ENCODE peak calls at places on chromosomes 12 and 14, in seven cellular contexts. One of them, this sample, is unnamed.
A peak's percentile ranks its signal among the peaks of the same experiment; 100 is the strongest.

GRCh38 chr12:96073346-96074336 is 38.3 kb upstream of the LTA4H start:
- DNase-seq in GM23338: peak; percentile 26
- DNase-seq in SK-N-SH: no peak
- DNase-seq in Panc1: no peak
- DNase-seq in upper lobe of left lung: no peak
- DNase-seq in sigmoid colon: no peak
- DNase-seq in transverse colon: no peak
- DNase-seq in this sample: no peak

GRCh38 chr14:74504412-74504811 is 10.8 kb downstream of the ISCA2 start:
- DNase-seq in GM23338: no peak
- DNase-seq in SK-N-SH: no peak
- DNase-seq in Panc1: no peak
- DNase-seq in upper lobe of left lung: no peak
- DNase-seq in sigmoid colon: no peak
- DNase-seq in transverse colon: no peak
- DNase-seq in this sample: no peak

GRCh38 chr14:56120091-56120632 is 2.0 kb downstream of the PELI2 start:
- DNase-seq in GM23338: no peak
- DNase-seq in SK-N-SH: peak; percentile 15
- DNase-seq in Panc1: no peak
- DNase-seq in upper lobe of left lung: no peak
- DNase-seq in sigmoid colon: peak; percentile 59
- DNase-seq in transverse colon: no peak
- DNase-seq in this sample: peak; percentile 65

GRCh38 chr12:5197127-5197526 is 153.4 kb downstream of the KCNA5 start:
- DNase-seq in GM23338: no peak
- DNase-seq in SK-N-SH: no peak
- DNase-seq in Panc1: no peak
- DNase-seq in upper lobe of left lung: no peak
- DNase-seq in sigmoid colon: no peak
- DNase-seq in transverse colon: no peak
- DNase-seq in this sample: no peak

GRCh38 chr12:4353785-4354208 is 25.7 kb downstream of the FGF23 start:
- DNase-seq in GM23338: peak; percentile 68
- DNase-seq in SK-N-SH: peak; percentile 46
- DNase-seq in Panc1: no peak
- DNase-seq in upper lobe of left lung: no peak
- DNase-seq in sigmoid colon: no peak
- DNase-seq in transverse colon: no peak
- DNase-seq in this sample: no peak

GRCh38 chr14:69247691-69248440 is 12.1 kb upstream of the GALNT16 start:
- DNase-seq in GM23338: no peak
- DNase-seq in SK-N-SH: no peak
- DNase-seq in Panc1: no peak
- DNase-seq in upper lobe of left lung: no peak
- DNase-seq in sigmoid colon: peak; percentile 92
- DNase-seq in transverse colon: peak; percentile 24
- DNase-seq in this sample: no peak

GRCh38 chr12:115922952-115923564 is 354.4 kb downstream of the MED13L start:
- DNase-seq in GM23338: peak; percentile 69
- DNase-seq in SK-N-SH: no peak
- DNase-seq in Panc1: no peak
- DNase-seq in upper lobe of left lung: peak; percentile 27
- DNase-seq in sigmoid colon: no peak
- DNase-seq in transverse colon: no peak
- DNase-seq in this sample: no peak

GRCh38 chr12:31117203-31118011 is 43.7 kb downstream of the DDX11 start:
- DNase-seq in GM23338: peak; percentile 69
- DNase-seq in SK-N-SH: peak; percentile 80
- DNase-seq in Panc1: peak; percentile 20
- DNase-seq in upper lobe of left lung: peak; percentile 86
- DNase-seq in sigmoid colon: no peak
- DNase-seq in transverse colon: peak; percentile 53
- DNase-seq in this sample: peak; percentile 49

GRCh38 chr12:32504626-32505025 is 105.3 kb downstream of the FGD4 start:
- DNase-seq in GM23338: no peak
- DNase-seq in SK-N-SH: no peak
- DNase-seq in Panc1: no peak
- DNase-seq in upper lobe of left lung: no peak
- DNase-seq in sigmoid colon: no peak
- DNase-seq in transverse colon: no peak
- DNase-seq in this sample: peak; percentile 41

GRCh38 chr12:120640840-120641833 is 711 bp downstream of the CABP1 start:
- DNase-seq in GM23338: peak; percentile 91
- DNase-seq in SK-N-SH: peak; percentile 71
- DNase-seq in Panc1: no peak
- DNase-seq in upper lobe of left lung: peak; percentile 91
- DNase-seq in sigmoid colon: no peak
- DNase-seq in transverse colon: peak; percentile 66
- DNase-seq in this sample: peak; percentile 46

GRCh38 chr12:45327823-45328383 is 112.0 kb downstream of the ANO6 start:
- DNase-seq in GM23338: peak; percentile 23
- DNase-seq in SK-N-SH: no peak
- DNase-seq in Panc1: no peak
- DNase-seq in upper lobe of left lung: no peak
- DNase-seq in sigmoid colon: no peak
- DNase-seq in transverse colon: no peak
- DNase-seq in this sample: no peak

GRCh38 chr12:6459004-6459337 is 7.1 kb downstream of the TAPBPL start:
- DNase-seq in GM23338: no peak
- DNase-seq in SK-N-SH: no peak
- DNase-seq in Panc1: no peak
- DNase-seq in upper lobe of left lung: no peak
- DNase-seq in sigmoid colon: no peak
- DNase-seq in transverse colon: no peak
- DNase-seq in this sample: no peak

GRCh38 chr12:75591628-75592027 is 80.2 kb upstream of the KRR1 start:
- DNase-seq in GM23338: no peak
- DNase-seq in SK-N-SH: peak; percentile 14
- DNase-seq in Panc1: no peak
- DNase-seq in upper lobe of left lung: no peak
- DNase-seq in sigmoid colon: no peak
- DNase-seq in transverse colon: no peak
- DNase-seq in this sample: no peak

GRCh38 chr14:76910371-76910890 is 84.2 kb downstream of the LRRC74A start:
- DNase-seq in GM23338: no peak
- DNase-seq in SK-N-SH: no peak
- DNase-seq in Panc1: no peak
- DNase-seq in upper lobe of left lung: no peak
- DNase-seq in sigmoid colon: no peak
- DNase-seq in transverse colon: no peak
- DNase-seq in this sample: no peak

GRCh38 chr12:3311027-3311402 is 180.0 kb upstream of the PRMT8 start:
- DNase-seq in GM23338: no peak
- DNase-seq in SK-N-SH: no peak
- DNase-seq in Panc1: no peak
- DNase-seq in upper lobe of left lung: no peak
- DNase-seq in sigmoid colon: no peak
- DNase-seq in transverse colon: peak; percentile 46
- DNase-seq in this sample: no peak

GRCh38 chr14:50447491-50447890 is 50.8 kb upstream of the CDKL1 start:
- DNase-seq in GM23338: no peak
- DNase-seq in SK-N-SH: no peak
- DNase-seq in Panc1: no peak
- DNase-seq in upper lobe of left lung: no peak
- DNase-seq in sigmoid colon: no peak
- DNase-seq in transverse colon: no peak
- DNase-seq in this sample: peak; percentile 81

GRCh38 chr12:111034911-111035577 is 114.7 kb upstream of the MYL2 start:
- DNase-seq in GM23338: peak; percentile 72
- DNase-seq in SK-N-SH: peak; percentile 68
- DNase-seq in Panc1: no peak
- DNase-seq in upper lobe of left lung: no peak
- DNase-seq in sigmoid colon: no peak
- DNase-seq in transverse colon: no peak
- DNase-seq in this sample: no peak

GRCh38 chr12:68873316-68873715 is 59.7 kb downstream of the CPM start:
- DNase-seq in GM23338: no peak
- DNase-seq in SK-N-SH: no peak
- DNase-seq in Panc1: no peak
- DNase-seq in upper lobe of left lung: no peak
- DNase-seq in sigmoid colon: no peak
- DNase-seq in transverse colon: no peak
- DNase-seq in this sample: no peak

GRCh38 chr12:88552672-88553079 is 27.6 kb downstream of the KITLG start:
- DNase-seq in GM23338: no peak
- DNase-seq in SK-N-SH: no peak
- DNase-seq in Panc1: peak; percentile 46
- DNase-seq in upper lobe of left lung: no peak
- DNase-seq in sigmoid colon: no peak
- DNase-seq in transverse colon: no peak
- DNase-seq in this sample: no peak

GRCh38 chr12:29797565-29798360 is 14.0 kb upstream of the TMTC1 start:
- DNase-seq in GM23338: no peak
- DNase-seq in SK-N-SH: no peak
- DNase-seq in Panc1: no peak
- DNase-seq in upper lobe of left lung: no peak
- DNase-seq in sigmoid colon: no peak
- DNase-seq in transverse colon: no peak
- DNase-seq in this sample: no peak

GRCh38 chr12:52217223-52217622 is 15.8 kb upstream of the KRT7 start:
- DNase-seq in GM23338: peak; percentile 22
- DNase-seq in SK-N-SH: no peak
- DNase-seq in Panc1: no peak
- DNase-seq in upper lobe of left lung: peak; percentile 81
- DNase-seq in sigmoid colon: peak; percentile 68
- DNase-seq in transverse colon: peak; percentile 85
- DNase-seq in this sample: peak; percentile 44
- H3K4me3 ChIP-seq in GM23338: no peak overlapping the region
- H3K4me3 ChIP-seq in SK-N-SH: no peak overlapping the region
- H3K4me3 ChIP-seq in Panc1: no peak overlapping the region
- H3K4me3 ChIP-seq in upper lobe of left lung: no peak overlapping the region
- H3K4me3 ChIP-seq in sigmoid colon: no peak overlapping the region
- H3K4me3 ChIP-seq in transverse colon: no peak overlapping the region
- H3K4me3 ChIP-seq in this sample: no peak overlapping the region

DNA sequence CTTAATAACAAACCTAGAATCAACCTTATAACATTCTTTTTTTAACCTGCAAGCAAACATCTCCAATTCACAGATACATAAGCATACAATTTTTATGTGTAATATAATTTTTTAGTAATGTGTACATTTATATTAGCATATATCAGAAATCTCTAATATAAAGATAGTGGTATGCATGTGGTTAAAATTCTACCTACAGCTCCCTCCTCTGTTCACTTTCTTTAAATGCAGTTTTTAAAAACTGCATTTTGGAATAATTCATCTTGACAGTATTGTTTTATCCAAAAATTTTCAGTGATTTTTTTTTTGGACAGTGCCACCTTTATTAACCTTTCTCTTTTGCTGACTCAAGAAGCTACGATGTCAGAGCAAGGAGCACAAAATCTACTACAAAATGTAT is 13.2 kb upstream of the RXYLT1 start:
- DNase-seq in GM23338: no peak
- DNase-seq in SK-N-SH: no peak
- DNase-seq in Panc1: no peak
- DNase-seq in upper lobe of left lung: no peak
- DNase-seq in sigmoid colon: no peak
- DNase-seq in transverse colon: no peak
- DNase-seq in this sample: no peak
- TF ChIP-seq CTCF in GM23338: peak; percentile 15
- TF ChIP-seq CTCF in SK-N-SH: peak; percentile 53
- TF ChIP-seq CTCF in Panc1: no peak
- TF ChIP-seq CTCF in upper lobe of left lung: no peak
- TF ChIP-seq CTCF in sigmoid colon: no peak
- TF ChIP-seq CTCF in transverse colon: no peak
- TF ChIP-seq CTCF in this sample: no peak

GRCh38 chr12:105523164-105524057 is 192.9 kb downstream of the C12orf75 start:
- DNase-seq in GM23338: peak; percentile 21
- DNase-seq in SK-N-SH: peak; percentile 73
- DNase-seq in Panc1: no peak
- DNase-seq in upper lobe of left lung: peak; percentile 86
- DNase-seq in sigmoid colon: peak; percentile 91
- DNase-seq in transverse colon: peak; percentile 25
- DNase-seq in this sample: peak; percentile 18
- TF ChIP-seq POLR2AphosphoS5 in GM23338: no peak
- TF ChIP-seq POLR2AphosphoS5 in SK-N-SH: peak; percentile 81
- TF ChIP-seq POLR2AphosphoS5 in Panc1: no peak
- TF ChIP-seq POLR2AphosphoS5 in upper lobe of left lung: no peak
- TF ChIP-seq POLR2AphosphoS5 in sigmoid colon: peak; percentile 67
- TF ChIP-seq POLR2AphosphoS5 in transverse colon: peak; percentile 83
- TF ChIP-seq POLR2AphosphoS5 in this sample: no peak

GRCh38 chr12:57892232-57892987 is 45.9 kb upstream of the CTDSP2 start:
- DNase-seq in GM23338: no peak
- DNase-seq in SK-N-SH: no peak
- DNase-seq in Panc1: no peak
- DNase-seq in upper lobe of left lung: no peak
- DNase-seq in sigmoid colon: no peak
- DNase-seq in transverse colon: peak; percentile 49
- DNase-seq in this sample: no peak

GRCh38 chr12:57895337-57896138 is 45.8 kb upstream of the ATP23 start:
- DNase-seq in GM23338: no peak
- DNase-seq in SK-N-SH: no peak
- DNase-seq in Panc1: no peak
- DNase-seq in upper lobe of left lung: no peak
- DNase-seq in sigmoid colon: no peak
- DNase-seq in transverse colon: no peak
- DNase-seq in this sample: no peak

GRCh38 chr12:57894577-57895292 is 46.6 kb upstream of the ATP23 start:
- DNase-seq in GM23338: no peak
- DNase-seq in SK-N-SH: no peak
- DNase-seq in Panc1: no peak
- DNase-seq in upper lobe of left lung: no peak
- DNase-seq in sigmoid colon: no peak
- DNase-seq in transverse colon: no peak
- DNase-seq in this sample: no peak

GRCh38 chr12:57891639-57892228 is 45.2 kb upstream of the CTDSP2 start:
- DNase-seq in GM23338: no peak
- DNase-seq in SK-N-SH: no peak
- DNase-seq in Panc1: no peak
- DNase-seq in upper lobe of left lung: no peak
- DNase-seq in sigmoid colon: no peak
- DNase-seq in transverse colon: no peak
- DNase-seq in this sample: no peak

DNA sequence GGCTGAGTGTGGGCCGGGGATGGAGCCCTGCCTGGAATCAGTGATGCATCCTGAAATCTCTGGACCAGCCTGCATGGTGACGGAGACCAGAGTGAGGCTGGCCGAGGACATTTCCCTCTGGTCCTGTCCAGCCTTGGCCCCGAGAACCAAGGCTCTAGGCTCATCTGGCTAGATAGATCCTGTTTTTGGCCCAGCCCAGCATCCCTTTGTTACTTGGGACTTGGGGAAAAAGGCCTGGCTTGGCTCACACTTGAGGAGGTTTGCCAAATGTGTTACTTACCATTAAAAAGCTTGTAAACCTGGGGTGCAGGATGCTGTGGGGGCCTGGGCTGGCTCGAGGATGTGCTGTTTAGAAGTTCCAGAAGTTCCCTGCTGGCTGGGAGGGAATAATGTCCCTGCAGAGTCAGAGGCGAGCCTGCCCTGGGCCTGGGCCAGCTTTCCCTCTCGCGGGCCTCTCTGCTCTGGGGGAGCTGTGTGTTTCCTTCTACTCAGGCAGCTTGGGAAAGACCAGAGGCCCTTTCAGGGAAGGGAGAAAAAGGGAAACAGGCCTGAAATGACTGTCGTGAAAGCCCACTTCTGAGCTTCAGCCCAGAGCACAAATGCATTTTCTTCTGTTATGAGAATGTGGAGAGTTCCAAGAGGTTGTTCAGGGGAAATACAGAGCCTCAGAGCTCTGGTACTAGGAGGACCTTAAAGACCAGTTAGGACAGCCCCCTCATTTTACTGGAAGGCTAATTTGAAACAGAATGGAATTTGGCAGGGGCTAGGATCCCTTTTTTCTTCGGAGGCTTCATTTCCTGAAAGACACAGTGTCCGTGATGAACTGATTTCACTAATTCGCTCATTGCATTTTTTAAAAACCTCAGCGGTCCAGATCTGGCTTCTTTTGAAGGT is 47.2 kb upstream of the CTDSP2 start:
- DNase-seq in GM23338: peak; percentile 61
- DNase-seq in SK-N-SH: peak; percentile 72
- DNase-seq in Panc1: no peak
- DNase-seq in upper lobe of left lung: peak; percentile 92
- DNase-seq in sigmoid colon: peak; percentile 100
- DNase-seq in transverse colon: peak; percentile 90
- DNase-seq in this sample: peak; percentile 92
- H3K4me3 ChIP-seq in GM23338: no peak overlapping the region
- H3K4me3 ChIP-seq in SK-N-SH: peak overlapping the region; percentile 24
- H3K4me3 ChIP-seq in Panc1: peak overlapping the region; percentile 15
- H3K4me3 ChIP-seq in upper lobe of left lung: no peak overlapping the region
- H3K4me3 ChIP-seq in sigmoid colon: peak overlapping the region; percentile 21
- H3K4me3 ChIP-seq in transverse colon: no peak overlapping the region
- H3K4me3 ChIP-seq in this sample: no peak overlapping the region